ENCODE peak calls at places on chromosomes 12 and 14, in four cellular contexts. T is mesenchymal stem cell, J is IMR-90, K is H9. L is an unnamed sample. For H3K4me1, the result is how much of the 10 kb centered on the place peaks cover.

GRCh38 chr12:110577717-110578521 is 5.2 kb downstream of the PPTC7 start:
- DNase-seq in J (peak), K (no peak), T (peak), L (peak)

GRCh38 chr12:125186471-125187147 is 121.4 kb downstream of the AACS start:
- DNase-seq in J (no peak), T (peak), K (no peak), L (no peak)

GRCh38 chr14:101961011-101961721 is 3.2 kb upstream of the DYNC1H1 start:
- DNase-seq in K (peak), J (peak), T (peak), L (peak)

GRCh38 chr14:54737132-54737711 is 165.4 kb downstream of the GCH1 start:
- DNase-seq in K (no peak), T (peak), J (peak), L (peak)

GRCh38 chr12:116152268-116152667 is 125.2 kb downstream of the MED13L start:
- DNase-seq in K (no peak), T (peak), J (peak), L (peak)

GRCh38 chr12:132955094-132955932 is 793 bp downstream of the ZNF605 start:
- DNase-seq in J (peak), T (peak), K (peak), L (peak)

GRCh38 chr12:27821259-27821973 is 41.4 kb upstream of the MANSC4 start:
- DNase-seq in K (peak), J (peak), T (peak), L (peak)

GRCh38 chr12:86143162-86143561 is 113.0 kb downstream of the MGAT4C start:
- DNase-seq in T (no peak), K (no peak), J (no peak), L (no peak)

GRCh38 chr12:124440841-124441381 is 126.5 kb downstream of the NCOR2 start:
- DNase-seq in K (no peak), J (no peak), T (no peak), L (peak)

GRCh38 chr12:19912996-19913395 is 455.3 kb upstream of the PDE3A start:
- DNase-seq in J (no peak), K (no peak), T (no peak), L (no peak)

GRCh38 chr12:67422081-67422480 is 152.9 kb downstream of the CAND1 start:
- DNase-seq in J (no peak), K (no peak), T (no peak), L (no peak)

GRCh38 chr14:104975481-104976197 is 2.5 kb downstream of the AHNAK2 start:
- DNase-seq in T (no peak), K (peak), J (no peak), L (peak)

GRCh38 chr14:84670801-84671200 is 859.1 kb upstream of the FLRT2 start:
- DNase-seq in K (no peak), T (no peak), J (no peak), L (no peak)

GRCh38 chr12:57688931-57689330 is 5.0 kb upstream of the OS9 start:
- DNase-seq in T (no peak), K (no peak), J (no peak), L (no peak)

GRCh38 chr14:51335521-51335920 is 95.5 kb downstream of the TMX1 start:
- DNase-seq in K (no peak), J (no peak), T (no peak), L (no peak)

GRCh38 chr14:30656190-30656632 is 34.1 kb downstream of the SCFD1 start:
- DNase-seq in K (peak), J (peak), T (peak), L (peak)

GRCh38 chr12:87779858-87780498 is 249.2 kb downstream of the C12orf50 start:
- DNase-seq in K (no peak), T (no peak), J (no peak), L (no peak)

GRCh38 chr14:100653409-100653808 is 66.2 kb upstream of the BEGAIN start:
- DNase-seq in J (no peak), T (no peak), K (peak), L (no peak)

GRCh38 chr12:8077207-8077606 is 4.9 kb upstream of the NECAP1 start:
- DNase-seq in J (peak), K (no peak), T (peak), L (peak)

GRCh38 chr14:45038865-45039264 is 45.1 kb upstream of the PRPF39 start:
- DNase-seq in T (no peak), J (no peak), K (no peak), L (no peak)

GRCh38 chr12:75766263-75767160 is 255.1 kb upstream of the KRR1 start:
- DNase-seq in K (no peak), J (peak), T (peak), L (no peak)

GRCh38 chr12:52924764-52925716 is 20.2 kb upstream of the KRT8 start:
- DNase-seq in J (peak), K (peak), T (peak), L (peak)

GRCh38 chr12:27970391-27970980 is 2.0 kb downstream of the PTHLH start:
- DNase-seq in J (peak), T (peak), K (peak), L (peak)

GRCh38 chr12:92146497-92146828 is 817 bp upstream of the BTG1 start:
- DNase-seq in J (peak), K (no peak), T (no peak), L (no peak)

GRCh38 chr12:130192667-130193345 is 30.5 kb downstream of the FZD10 start:
- DNase-seq in T (no peak), J (no peak), K (peak), L (no peak)

GRCh38 chr12:102063066-102063465 is 1.3 kb upstream of the WASHC3 start:
- DNase-seq in K (no peak), T (no peak), J (no peak), L (peak)

GRCh38 chr12:28294300-28294699 is 104.0 kb downstream of the CCDC91 start:
- DNase-seq in T (no peak), J (no peak), K (peak), L (no peak)

GRCh38 chr12:27975222-27976136 is 2.9 kb upstream of the PTHLH start:
- DNase-seq in J (peak), K (peak), T (peak), L (peak)

GRCh38 chr12:129659927-129660326 is 243.9 kb downstream of the TMEM132D start:
- DNase-seq in J (no peak), T (no peak), K (no peak), L (no peak)

GRCh38 chr12:25054783-25055144 is 105.9 kb upstream of the BCAT1 start:
- DNase-seq in T (no peak), J (peak), K (no peak), L (no peak)

GRCh38 chr14:46054526-46054925 is 597.1 kb downstream of the RPL10L start:
- DNase-seq in K (no peak), T (peak), J (peak), L (no peak)

GRCh38 chr14:65906948-65907347 is 494.4 kb downstream of the FUT8 start:
- DNase-seq in T (no peak), J (no peak), K (no peak), L (no peak)
- H4K91ac ChIP-seq in T (no peak), J (no peak), K (no peak), L (no peak)

GRCh38 chr12:65740506-65740872 is 83.8 kb upstream of the HMGA2 start:
- DNase-seq in K (no peak), J (no peak), T (no peak), L (peak)
- H2AFZ ChIP-seq in K (peak), J (peak), T (no peak), L (no peak)

GRCh38 chr12:94304566-94305061 is 155.1 kb downstream of the CEP83 start:
- DNase-seq in K (peak), J (peak), T (peak), L (peak)

GRCh38 chr12:94309348-94309747 is 150.3 kb downstream of the CEP83 start:
- DNase-seq in K (no peak), T (no peak), J (no peak), L (no peak)

GRCh38 chr12:94312388-94312787 is 147.3 kb downstream of the CEP83 start:
- DNase-seq in T (no peak), K (no peak), J (no peak), L (no peak)

GRCh38 chr12:94305293-94305957 is 154.2 kb downstream of the CEP83 start:
- DNase-seq in T (peak), J (peak), K (peak), L (no peak)

GRCh38 chr12:94308612-94309011 is 151.1 kb downstream of the CEP83 start:
- DNase-seq in J (no peak), T (no peak), K (no peak), L (no peak)
- H3K4me1 ChIP-seq in J (under half), T (under half), K (under half), L (under half)

DNA sequence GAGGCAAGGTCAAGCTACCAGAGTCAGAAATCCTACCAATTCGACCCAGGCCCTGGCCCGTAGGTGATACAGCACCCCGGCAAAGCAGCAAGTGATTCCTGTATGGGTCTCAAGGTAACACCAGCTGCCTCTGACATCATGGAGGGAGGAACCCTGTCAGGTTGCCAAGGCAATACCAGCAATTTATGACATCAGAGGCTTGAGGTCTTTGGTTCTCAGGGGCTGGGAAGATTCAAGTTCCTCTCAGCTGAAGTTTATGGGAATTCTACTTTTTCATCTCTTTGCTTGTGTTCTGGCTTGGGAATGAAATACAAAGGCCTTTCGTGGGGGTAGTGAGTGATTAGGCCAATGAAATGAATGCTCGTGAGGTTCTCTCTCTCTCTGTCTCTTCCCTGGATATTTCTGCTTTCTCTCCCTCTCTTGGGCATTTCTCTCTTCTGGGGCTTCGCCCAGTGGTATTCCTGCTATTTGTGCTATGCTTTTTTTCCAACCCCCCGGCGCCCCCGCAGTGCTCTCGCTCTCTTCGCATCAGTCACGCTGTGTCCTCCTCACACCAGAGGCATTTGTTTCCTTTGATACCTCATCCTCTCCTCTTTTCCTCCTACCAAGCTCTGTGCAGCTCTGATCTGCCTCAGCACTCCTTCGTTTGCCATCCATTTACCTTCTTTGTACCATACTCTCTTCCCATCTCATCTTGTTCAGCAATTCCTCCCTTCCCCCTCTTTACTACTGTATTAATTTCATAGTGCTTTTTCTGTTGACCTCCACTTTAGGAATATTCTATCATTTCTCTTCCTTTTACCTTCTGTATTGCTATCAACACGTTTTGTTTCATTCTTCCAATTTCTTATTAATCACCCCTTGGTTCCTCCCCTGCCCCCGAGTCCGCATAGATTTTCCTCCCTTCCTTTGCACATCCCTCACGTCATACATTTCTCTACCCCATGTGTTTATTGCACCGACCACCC is 2.9 kb downstream of the ZFHX2 start:
- DNase-seq in T (no peak), J (peak), K (peak), L (peak)
- H4K91ac ChIP-seq in T (no peak), J (peak), K (no peak), L (no peak)

GRCh38 chr14:63726499-63726898 is 1.4 kb downstream of the SGPP1 start:
- DNase-seq in T (peak), K (no peak), J (no peak), L (no peak)
- H2AFZ ChIP-seq in T (no peak), K (no peak), J (no peak), L (no peak)

GRCh38 chr12:71158361-71158882 is 623 bp upstream of the TSPAN8 start:
- DNase-seq in T (no peak), K (no peak), J (no peak), L (no peak)
- H3K4me1 ChIP-seq in T (under half), K (under half), J (under half), L (under half)

DNA sequence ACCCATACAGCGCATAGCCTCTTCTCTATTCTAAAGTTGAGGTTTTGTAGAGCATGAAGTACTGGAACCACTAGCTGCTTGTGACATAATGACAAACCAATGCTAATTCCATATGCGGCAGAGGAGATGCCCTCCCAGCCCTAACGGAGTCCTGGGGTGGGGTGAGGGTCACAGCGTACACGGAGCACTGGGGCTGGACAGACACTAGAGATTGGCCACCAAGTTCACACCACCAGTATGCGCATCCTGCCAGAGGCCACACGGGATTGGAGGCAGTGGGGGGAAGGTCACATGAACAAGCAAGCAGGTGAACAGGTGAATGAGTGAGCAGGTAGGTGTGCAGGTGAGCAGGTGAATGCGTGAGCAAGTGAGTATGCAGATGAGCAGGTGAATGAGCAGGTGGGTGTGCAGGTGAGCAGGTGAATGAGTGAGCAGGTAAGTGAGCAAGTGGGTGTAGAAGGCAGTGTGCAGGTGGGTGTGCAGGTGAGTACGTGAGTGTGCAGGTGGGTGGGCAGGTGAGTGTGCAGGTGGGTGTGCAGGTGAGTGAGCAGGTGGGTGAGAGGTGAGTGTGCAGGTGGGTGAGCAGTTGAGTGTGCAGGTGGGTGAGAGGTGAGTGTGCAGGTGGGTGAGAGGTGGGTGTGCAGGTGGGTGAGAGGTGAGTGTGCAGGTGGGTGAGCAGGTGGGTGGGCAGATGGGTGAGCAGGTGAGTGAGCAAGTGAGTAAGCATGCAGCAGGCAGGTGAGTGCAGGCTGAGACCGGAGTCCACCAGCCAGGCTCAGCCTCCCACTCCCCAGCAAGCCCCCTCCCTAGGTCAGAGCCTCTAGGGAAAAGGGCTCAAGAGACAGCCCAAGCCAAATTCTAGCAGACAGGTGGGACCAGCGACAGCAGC is 52.7 kb downstream of the CCDC85C start:
- DNase-seq in T (no peak), J (no peak), K (no peak), L (no peak)
- H4K91ac ChIP-seq in T (no peak), J (no peak), K (no peak), L (no peak)

GRCh38 chr12:112645586-112645985 is 146.0 kb upstream of the RPH3A start:
- DNase-seq in T (no peak), J (no peak), K (no peak), L (no peak)
- H2AFZ ChIP-seq in T (no peak), J (no peak), K (no peak), L (no peak)

GRCh38 chr14:61470261-61470953 is 149.0 kb downstream of the PRKCH start:
- DNase-seq in J (peak), T (peak), K (peak), L (no peak)
- H3K4me1 ChIP-seq in J (under half), T (under half), K (under half), L (under half)